ENCODE peak calls at places on chromosomes 5 and 9, in eight cellular contexts. G is retina; E is GM04503; C is sciatic nerve; L is AG04450; S is activated T-cell treated with anti-CD3 and anti-CD28 coated beads, Interleukin-2, amount 50 U/mL, for 72 hours; Y is astrocyte of the hippocampus; Q is kidney tubule cell. H is an unnamed sample.

GRCh38 chr5:50856720-50857119 is 190.3 kb downstream of the PARP8 start:
- DNase-seq in G (no peak), E (no peak), C (no peak), L (no peak), S (no peak), Y (no peak), Q (no peak), H (no peak)

GRCh38 chr5:157965989-157966388 is 107.0 kb upstream of the CLINT1 start:
- DNase-seq in G (no peak), E (no peak), C (no peak), L (no peak), S (no peak), Y (no peak), Q (no peak), H (no peak)

GRCh38 chr9:114097613-114098020 is 1.5 kb downstream of the KIF12 start:
- DNase-seq in G (no peak), E (no peak), C (no peak), L (no peak), S (no peak), Y (peak), Q (peak), H (peak)

GRCh38 chr9:137588311-137588710 is 2.0 kb downstream of the ZMYND19 start:
- DNase-seq in G (no peak), E (no peak), C (no peak), L (no peak), S (no peak), Y (no peak), Q (no peak), H (no peak)

GRCh38 chr5:14155075-14155474 is 11.9 kb downstream of the TRIO start:
- DNase-seq in G (no peak), E (no peak), C (no peak), L (no peak), S (no peak), Y (no peak), Q (no peak), H (no peak)

GRCh38 chr5:139094154-139095131 is 103.7 kb downstream of the SIL1 start:
- DNase-seq in G (no peak), E (no peak), C (no peak), L (no peak), S (no peak), Y (no peak), Q (no peak), H (no peak)

GRCh38 chr5:40483316-40483715 is 196.4 kb upstream of the PTGER4 start:
- DNase-seq in G (no peak), E (no peak), C (no peak), L (no peak), S (no peak), Y (peak), Q (no peak), H (no peak)

GRCh38 chr9:3662671-3663070 is 136.9 kb upstream of the RFX3 start:
- DNase-seq in G (no peak), E (no peak), C (no peak), L (peak), S (no peak), Y (peak), Q (peak), H (no peak)

GRCh38 chr5:146560205-146560812 is 44.3 kb upstream of the GPR151 start:
- DNase-seq in G (no peak), E (peak), C (no peak), L (no peak), S (no peak), Y (peak), Q (peak), H (no peak)

GRCh38 chr5:76457685-76458491 is 54.8 kb downstream of the IQGAP2 start:
- DNase-seq in G (no peak), E (no peak), C (no peak), L (no peak), S (no peak), Y (peak), Q (no peak), H (no peak)

GRCh38 chr5:93756372-93756771 is 15.0 kb upstream of the POU5F2 start:
- DNase-seq in G (no peak), E (no peak), C (no peak), L (no peak), S (no peak), Y (no peak), Q (no peak), H (no peak)

GRCh38 chr9:113521693-113522260 is 58.2 kb downstream of the RGS3 start:
- DNase-seq in G (no peak), E (no peak), C (no peak), L (no peak), S (no peak), Y (no peak), Q (no peak), H (no peak)

GRCh38 chr5:5025774-5026406 is 114.2 kb upstream of the ADAMTS16 start:
- DNase-seq in G (no peak), E (no peak), C (no peak), L (no peak), S (peak), Y (no peak), Q (peak), H (no peak)

GRCh38 chr5:55535199-55535905 is 588 bp upstream of the PLPP1 start:
- DNase-seq in G (no peak), E (no peak), C (no peak), L (no peak), S (no peak), Y (no peak), Q (peak), H (no peak)

GRCh38 chr9:18928711-18929110 is 104.3 kb downstream of the SAXO1 start:
- DNase-seq in G (no peak), E (no peak), C (no peak), L (no peak), S (no peak), Y (peak), Q (no peak), H (no peak)

GRCh38 chr5:36457511-36458260 is 148.7 kb upstream of the SLC1A3 start:
- DNase-seq in G (no peak), E (no peak), C (no peak), L (no peak), S (no peak), Y (peak), Q (peak), H (no peak)

GRCh38 chr9:127168756-127169506 is 46.5 kb upstream of the ANGPTL2 start:
- DNase-seq in G (no peak), E (no peak), C (no peak), L (no peak), S (no peak), Y (no peak), Q (no peak), H (peak)

GRCh38 chr9:78940121-78940855 is 631.5 kb upstream of the TLE4 start:
- DNase-seq in G (no peak), E (peak), C (no peak), L (no peak), S (no peak), Y (no peak), Q (no peak), H (no peak)

GRCh38 chr5:151757233-151758140 is 944 bp downstream of the ATOX1 start:
- DNase-seq in G (no peak), E (no peak), C (no peak), L (no peak), S (peak), Y (no peak), Q (peak), H (no peak)

GRCh38 chr5:41524174-41524573 is 13.8 kb upstream of the PLCXD3 start:
- DNase-seq in G (no peak), E (no peak), C (no peak), L (no peak), S (no peak), Y (no peak), Q (no peak), H (no peak)

GRCh38 chr5:139397921-139398320 is 3.0 kb upstream of the PROB1 start:
- DNase-seq in G (no peak), E (no peak), C (no peak), L (no peak), S (no peak), Y (no peak), Q (no peak), H (no peak)

GRCh38 chr5:35771321-35771720 is 85.4 kb upstream of the IL7R start:
- DNase-seq in G (no peak), E (peak), C (no peak), L (peak), S (no peak), Y (no peak), Q (no peak), H (no peak)

GRCh38 chr9:87618931-87619330 is 107.0 kb upstream of the CTSL start:
- DNase-seq in G (no peak), E (no peak), C (no peak), L (no peak), S (no peak), Y (no peak), Q (no peak), H (no peak)

H was measured in mesenteric fat pad.